ENCODE peak calls at places on chromosomes 16 and 17, in four cellular contexts. G is right lobe of liver, D is cardiac muscle cell, X is NB4. J is an unnamed sample.

GRCh38 chr16:6804461-6804860 is 528.2 kb upstream of the RBFOX1 start:
- DNase-seq in G (no peak), D (no peak), X (no peak), J (no peak)

GRCh38 chr17:50184611-50185398 is 16.6 kb downstream of the COL1A1 start:
- DNase-seq in G (no peak), D (peak), X (peak), J (no peak)

GRCh38 chr17:82434216-82434565 is 15.8 kb upstream of the OGFOD3 start:
- DNase-seq in G (no peak), D (no peak), X (no peak), J (no peak)

GRCh38 chr16:67104061-67104460 is 5.7 kb upstream of the PHAF1 start:
- DNase-seq in G (no peak), D (peak), X (peak), J (peak)

GRCh38 chr17:44556854-44557606 is at the start of gene FZD2:
- DNase-seq in G (no peak), D (peak), X (peak), J (peak)

GRCh38 chr17:50516980-50517379 is 8.7 kb downstream of the MYCBPAP start:
- DNase-seq in G (no peak), D (no peak), X (no peak), J (no peak)

GRCh38 chr17:81135503-81136283 is 29.6 kb upstream of the PVALEF start:
- DNase-seq in G (no peak), D (no peak), X (no peak), J (no peak)

GRCh38 chr17:78357177-78357586 is 2.7 kb downstream of the SOCS3 start:
- DNase-seq in G (peak), D (peak), X (no peak), J (no peak)

GRCh38 chr17:79681628-79682261 is 49.0 kb upstream of the ENPP7 start:
- DNase-seq in G (peak), D (no peak), X (no peak), J (no peak)

GRCh38 chr17:12917401-12917800 is 100.4 kb downstream of the ELAC2 start:
- DNase-seq in G (no peak), D (no peak), X (no peak), J (no peak)

GRCh38 chr16:3431779-3432219 is 11.5 kb downstream of the ZNF597 start:
- DNase-seq in G (peak), D (peak), X (peak), J (no peak)

GRCh38 chr17:1908699-1909309 is 79.0 kb downstream of the RPA1 start:
- DNase-seq in G (peak), D (peak), X (peak), J (peak)

GRCh38 chr17:1907818-1908698 is 78.3 kb downstream of the RPA1 start:
- DNase-seq in G (peak), D (peak), X (no peak), J (peak)

GRCh38 chr17:1906622-1907021 is 76.8 kb downstream of the RPA1 start:
- DNase-seq in G (peak), D (peak), X (no peak), J (no peak)

GRCh38 chr17:1905190-1905919 is 75.5 kb downstream of the RPA1 start:
- DNase-seq in G (peak), D (no peak), X (no peak), J (no peak)

GRCh38 chr17:1907216-1907631 is 77.4 kb downstream of the RPA1 start:
- DNase-seq in G (peak), D (no peak), X (no peak), J (no peak)
- TF ChIP-seq CTCF in G (no peak), D (no peak), X (no peak), J (no peak)

GRCh38 chr17:38604479-38605229 is 1.1 kb downstream of the SRCIN1 start:
- DNase-seq in G (no peak), D (no peak), X (peak), J (peak)
- TF ChIP-seq CTCF in G (no peak), D (no peak), X (peak), J (no peak)

GRCh38 chr17:17416400-17417360 is 60.1 kb upstream of the MED9 start:
- DNase-seq in G (no peak), D (peak), X (peak), J (no peak)
- TF ChIP-seq CTCF in G (no peak), D (no peak), X (no peak), J (no peak)

DNA sequence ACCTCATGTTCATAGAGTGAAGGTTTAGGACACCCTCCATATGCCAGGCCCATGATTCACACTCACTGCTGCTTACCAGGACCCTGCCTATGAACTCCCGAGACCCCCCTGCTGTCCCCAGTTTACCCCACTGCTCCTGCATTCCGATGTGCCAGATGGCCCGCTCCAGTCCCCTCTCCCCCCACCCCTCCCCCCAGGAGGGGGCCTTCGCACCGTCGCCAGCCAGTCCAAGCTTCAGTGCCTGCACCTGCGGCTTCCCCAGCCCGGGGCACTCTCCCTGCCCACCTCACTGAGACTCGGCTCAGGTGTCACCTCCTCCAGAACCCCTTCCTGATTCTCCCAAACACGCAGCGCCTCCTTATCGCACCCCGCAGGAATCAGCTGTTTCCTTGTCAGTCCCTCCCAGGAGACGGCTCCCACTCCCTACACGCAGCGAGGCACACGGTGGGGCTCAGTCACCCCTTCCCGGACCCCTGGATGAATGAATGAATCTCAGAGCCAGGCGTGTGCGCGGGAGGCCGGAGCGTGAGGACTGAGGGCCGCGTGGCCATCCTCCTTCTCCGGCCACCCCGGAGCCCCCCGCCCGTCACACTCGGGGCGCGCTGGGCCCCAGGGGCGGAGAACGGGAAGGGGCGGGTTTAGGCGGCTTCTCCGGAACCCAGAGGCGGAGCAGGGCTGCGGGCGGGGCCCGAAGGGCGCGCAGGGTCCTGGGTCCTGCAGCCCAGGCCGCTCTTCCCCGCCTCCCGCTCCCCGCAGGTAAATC is 1.7 kb downstream of the MYO1C start:
- DNase-seq in G (peak), D (peak), X (peak), J (peak)
- TF ChIP-seq CTCF in G (no peak), D (no peak), X (no peak), J (no peak)

GRCh38 chr17:31061678-31062077 is 33.1 kb upstream of the NF1 start:
- DNase-seq in G (no peak), D (no peak), X (peak), J (peak)
- TF ChIP-seq CTCF in G (no peak), D (no peak), X (peak), J (no peak)

GRCh38 chr16:4682616-4683254 is 10.6 kb upstream of the NUDT16L1 start:
- DNase-seq in G (no peak), D (peak), X (peak), J (peak)
- TF ChIP-seq CTCF in G (peak), D (peak), X (peak), J (peak)

DNA sequence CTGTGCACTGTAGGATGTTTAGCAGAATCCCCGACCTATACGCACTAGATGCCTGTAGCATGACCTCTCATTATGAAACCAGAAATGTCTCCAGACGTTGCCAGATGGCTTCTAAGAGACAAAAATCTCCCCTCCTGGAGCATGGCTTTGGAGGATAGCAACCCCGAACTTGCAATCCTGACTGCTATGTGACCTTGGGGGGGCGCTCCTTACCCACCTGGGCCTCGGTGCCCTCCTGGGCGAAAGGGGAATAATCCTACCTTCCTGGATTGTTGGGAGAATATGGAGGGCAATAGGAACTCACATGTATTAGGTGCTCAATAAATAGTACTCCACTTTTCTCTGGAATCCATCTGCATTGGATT is 8.1 kb downstream of the MRM1 start:
- DNase-seq in G (no peak), D (no peak), X (no peak), J (no peak)
- TF ChIP-seq CTCF in G (no peak), D (no peak), X (no peak), J (no peak)

GRCh38 chr17:74830861-74831260 is 28.8 kb downstream of the GRIN2C start:
- DNase-seq in G (no peak), D (no peak), X (no peak), J (no peak)
- TF ChIP-seq CTCF in G (no peak), D (no peak), X (no peak), J (no peak)

J was measured in endothelial cell.